ENCODE peak calls at places on chromosomes 1 and 21, in five cellular contexts. T, N, W, Q and M are unnamed samples.
A peak's percentile ranks its signal among the peaks of the same experiment; 100 is the strongest.

GRCh38 chr1:171310661-171311087 is 3.3 kb upstream of the FMO4 start:
- DNase-seq in T (no peak), N (no peak), W (peak; percentile 17), Q (no peak), M (no peak)

GRCh38 chr1:29462096-29462495 is 225.8 kb downstream of the PTPRU start:
- DNase-seq in T (no peak), N (no peak), W (no peak), Q (no peak), M (no peak)

GRCh38 chr1:79441243-79441642 is 434.7 kb upstream of the ADGRL4 start:
- DNase-seq in T (no peak), N (no peak), W (no peak), Q (no peak), M (no peak)

GRCh38 chr21:28482657-28483056 is 510.0 kb downstream of the LTN1 start:
- DNase-seq in T (no peak), N (no peak), W (no peak), Q (no peak), M (no peak)

GRCh38 chr1:204459706-204460105 is 34.9 kb downstream of the PIK3C2B start:
- DNase-seq in T (no peak), N (no peak), W (no peak), Q (no peak), M (no peak)

GRCh38 chr1:227586733-227587132 is 23.4 kb downstream of the ZNF678 start:
- DNase-seq in T (no peak), N (no peak), W (no peak), Q (no peak), M (no peak)

GRCh38 chr1:35298464-35298863 is 30.0 kb downstream of the ZMYM4 start:
- DNase-seq in T (no peak), N (peak; percentile 30), W (peak; percentile 57), Q (no peak), M (no peak)

GRCh38 chr1:99004270-99005141 is at the start of gene PLPPR5:
- DNase-seq in T (no peak), N (peak; percentile 74), W (no peak), Q (no peak), M (no peak)

GRCh38 chr1:55689800-55690199 is 474.6 kb upstream of the USP24 start:
- DNase-seq in T (no peak), N (no peak), W (no peak), Q (no peak), M (no peak)

GRCh38 chr1:77487631-77488030 is 194.8 kb downstream of the ZZZ3 start:
- DNase-seq in T (no peak), N (no peak), W (no peak), Q (no peak), M (no peak)

GRCh38 chr1:18569251-18569650 is 61.4 kb upstream of the PAX7 start:
- DNase-seq in T (no peak), N (no peak), W (no peak), Q (no peak), M (no peak)

GRCh38 chr1:228316589-228317387 is 89.8 kb downstream of the TRIM11 start:
- DNase-seq in T (no peak), N (no peak), W (no peak), Q (peak; percentile 40), M (peak; percentile 78)

GRCh38 chr1:9240914-9241820 is 6.6 kb downstream of the H6PD start:
- DNase-seq in T (no peak), N (no peak), W (no peak), Q (no peak), M (no peak)

GRCh38 chr1:112143871-112144441 is 154.5 kb upstream of the KCND3 start:
- DNase-seq in T (no peak), N (no peak), W (no peak), Q (no peak), M (no peak)

GRCh38 chr1:107529511-107530149 is 388.8 kb downstream of the NTNG1 start:
- DNase-seq in T (no peak), N (peak; percentile 26), W (peak; percentile 70), Q (no peak), M (no peak)

GRCh38 chr1:175317795-175318194 is 125.2 kb upstream of the KIAA0040 start:
- DNase-seq in T (no peak), N (no peak), W (no peak), Q (no peak), M (no peak)

GRCh38 chr1:223211323-223211985 is 68.4 kb upstream of the TLR5 start:
- DNase-seq in T (no peak), N (no peak), W (no peak), Q (no peak), M (no peak)

GRCh38 chr1:37752583-37753471 is 12.1 kb downstream of the EPHA10 start:
- DNase-seq in T (peak; percentile 8), N (peak; percentile 72), W (no peak), Q (no peak), M (no peak)

GRCh38 chr1:34518146-34518545 is 236.7 kb upstream of the GJB5 start:
- DNase-seq in T (no peak), N (no peak), W (no peak), Q (no peak), M (no peak)

DNA sequence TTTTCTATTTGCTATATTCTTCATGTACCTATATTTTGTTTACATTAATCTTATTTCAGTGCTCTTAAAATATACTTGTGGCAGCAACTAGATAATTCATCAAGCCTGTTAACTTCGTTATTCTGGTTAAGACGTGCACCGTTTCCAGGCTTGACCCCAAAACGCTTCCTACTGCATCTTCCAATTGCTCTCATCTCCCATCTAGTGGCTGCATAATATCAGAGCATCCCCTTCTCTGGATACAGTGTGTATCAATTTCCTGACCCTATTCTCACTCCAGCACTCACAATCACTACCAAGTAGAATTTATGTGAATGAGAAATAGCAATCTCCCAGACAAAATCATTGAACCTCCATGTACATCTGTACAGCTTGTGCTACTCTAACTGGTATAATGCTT is 1280.3 kb upstream of the B3GALT2 start:
- DNase-seq in T (no peak), N (no peak), W (peak; percentile 2), Q (no peak), M (no peak)
- TF ChIP-seq CTCF in T (no peak), N (no peak), W (peak; percentile 42), Q (no peak), M (peak; percentile 42)

DNA sequence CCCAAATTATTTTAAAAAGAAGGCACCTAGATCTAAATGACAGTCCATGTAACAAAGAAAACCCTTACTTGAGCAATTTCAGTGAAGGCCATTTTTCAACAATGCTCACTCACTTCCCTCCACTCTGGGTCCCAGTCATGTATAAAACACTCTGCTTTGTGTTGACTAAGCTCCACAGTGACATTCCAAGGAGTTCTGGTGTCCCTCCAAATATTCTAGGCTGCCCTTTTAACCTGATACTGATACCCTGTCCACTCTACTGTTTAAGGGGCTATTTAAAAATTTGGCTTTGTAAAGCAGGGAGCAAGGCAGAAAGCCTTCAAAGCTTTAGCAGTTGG is 73.6 kb downstream of the GNG12 start:
- DNase-seq in T (no peak), N (no peak), W (peak; percentile 14), Q (no peak), M (no peak)
- TF ChIP-seq CTCF in T (no peak), N (no peak), W (no peak), Q (no peak), M (no peak)

GRCh38 chr1:67648582-67649326 is 36.2 kb upstream of the GADD45A start:
- DNase-seq in T (no peak), N (no peak), W (no peak), Q (no peak), M (no peak)
- TF ChIP-seq CTCF in T (no peak), N (no peak), W (no peak), Q (no peak), M (no peak)

GRCh38 chr1:110339040-110339426 is at the start of gene RBM15:
- DNase-seq in T (peak; percentile 99), N (peak; percentile 94), W (peak; percentile 100), Q (peak; percentile 98), M (peak; percentile 99)

GRCh38 chr1:110341146-110341871 is 2.1 kb downstream of the RBM15 start:
- DNase-seq in T (no peak), N (no peak), W (no peak), Q (peak; percentile 40), M (no peak)

GRCh38 chr1:110338200-110339039 is 757 bp upstream of the RBM15 start:
- DNase-seq in T (peak; percentile 100), N (peak; percentile 92), W (peak; percentile 100), Q (peak; percentile 96), M (no peak)

GRCh38 chr1:110339427-110340206 is 440 bp downstream of the RBM15 start:
- DNase-seq in T (no peak), N (peak; percentile 63), W (no peak), Q (peak; percentile 75), M (no peak)

DNA sequence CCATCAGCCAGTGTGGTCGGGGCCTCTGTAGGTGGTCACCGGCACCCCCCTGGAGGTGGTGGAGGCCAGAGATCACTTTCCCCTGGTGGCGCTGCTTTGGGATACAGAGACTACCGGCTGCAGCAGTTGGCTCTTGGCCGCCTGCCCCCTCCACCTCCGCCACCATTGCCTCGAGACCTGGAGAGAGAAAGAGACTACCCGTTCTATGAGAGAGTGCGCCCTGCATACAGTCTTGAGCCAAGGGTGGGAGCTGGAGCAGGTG is 961 bp downstream of the RBM15 start:
- DNase-seq in T (no peak), N (no peak), W (no peak), Q (no peak), M (no peak)
- TF ChIP-seq CTCF in T (no peak), N (no peak), W (no peak), Q (no peak), M (no peak)

DNA sequence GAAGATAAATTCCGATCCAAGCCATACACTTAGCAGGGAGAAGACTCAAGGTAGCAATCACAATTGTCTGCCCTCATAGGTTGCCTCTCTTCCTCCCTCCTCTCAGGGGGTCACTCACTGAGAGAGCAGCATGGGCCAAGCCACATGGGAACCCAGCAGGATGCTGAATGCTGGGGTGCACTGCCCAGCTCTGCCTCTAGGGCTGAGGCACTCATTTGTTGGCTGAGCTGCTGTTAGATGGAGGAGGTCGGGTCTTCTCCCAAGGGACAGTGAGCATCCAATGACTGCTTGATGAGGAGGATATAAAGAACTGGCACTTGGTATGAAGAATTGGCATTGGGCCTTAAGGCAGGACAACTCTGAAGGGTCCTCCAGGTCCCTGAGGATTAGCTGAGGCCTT is 418.8 kb downstream of the SIPA1L2 start:
- DNase-seq in T (peak; percentile 23), N (peak; percentile 8), W (no peak), Q (no peak), M (peak; percentile 63)
- TF ChIP-seq CTCF in T (no peak), N (peak; percentile 25), W (peak; percentile 51), Q (peak; percentile 25), M (peak; percentile 34)

GRCh38 chr1:208112380-208112779 is 131.8 kb downstream of the PLXNA2 start:
- DNase-seq in T (no peak), N (no peak), W (no peak), Q (no peak), M (no peak)
- TF ChIP-seq CTCF in T (no peak), N (no peak), W (no peak), Q (no peak), M (no peak)

DNA sequence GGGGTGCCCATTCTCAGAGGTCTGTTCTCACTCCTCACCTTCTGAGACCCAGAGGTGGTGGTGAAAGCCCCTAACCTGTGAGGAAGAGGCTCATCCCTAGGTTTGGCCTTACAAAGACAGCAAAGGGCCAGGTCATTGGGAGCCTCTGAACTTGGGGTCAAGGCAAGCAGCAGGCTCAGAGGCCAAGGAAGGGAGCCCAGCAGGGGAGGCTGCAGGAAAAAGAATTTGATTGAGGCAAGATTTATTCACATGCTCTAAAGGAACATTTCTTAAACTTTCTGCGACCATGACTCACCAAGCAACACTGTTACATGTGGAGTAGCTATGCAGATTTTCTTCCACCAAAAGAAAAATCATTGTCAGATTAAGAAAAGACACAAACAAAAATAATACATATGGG is 132.5 kb upstream of the SYT6 start:
- DNase-seq in T (no peak), N (no peak), W (no peak), Q (no peak), M (no peak)
- TF ChIP-seq CTCF in T (no peak), N (no peak), W (peak; percentile 33), Q (no peak), M (no peak)